ENCODE peak calls at places on chromosome 6, in seven cellular contexts. One of them, this sample, is unnamed.

GRCh38 chr6:152651986-152652385 is 14.8 kb upstream of the SYNE1 start:
- DNase-seq in fibroblast of lung: no peak
- DNase-seq in tibial nerve: no peak
- DNase-seq in brain microvascular endothelial cell: no peak
- DNase-seq in nephron progenitor cell: no peak
- DNase-seq in transverse colon: no peak
- DNase-seq in Calu3: no peak
- DNase-seq in this sample: no peak

GRCh38 chr6:92126088-92126487 is 1293.3 kb downstream of the EPHA7 start:
- DNase-seq in fibroblast of lung: no peak
- DNase-seq in tibial nerve: no peak
- DNase-seq in brain microvascular endothelial cell: no peak
- DNase-seq in nephron progenitor cell: no peak
- DNase-seq in transverse colon: no peak
- DNase-seq in Calu3: peak
- DNase-seq in this sample: no peak

GRCh38 chr6:87184762-87185250 is 29.4 kb downstream of the ZNF292 start:
- DNase-seq in fibroblast of lung: no peak
- DNase-seq in tibial nerve: no peak
- DNase-seq in brain microvascular endothelial cell: no peak
- DNase-seq in nephron progenitor cell: no peak
- DNase-seq in transverse colon: no peak
- DNase-seq in Calu3: no peak
- DNase-seq in this sample: no peak

GRCh38 chr6:170146640-170147039 is 144.2 kb downstream of the DLL1 start:
- DNase-seq in fibroblast of lung: no peak
- DNase-seq in tibial nerve: no peak
- DNase-seq in brain microvascular endothelial cell: no peak
- DNase-seq in nephron progenitor cell: no peak
- DNase-seq in transverse colon: no peak
- DNase-seq in Calu3: no peak
- DNase-seq in this sample: no peak

GRCh38 chr6:2630891-2631458 is 119.7 kb downstream of the MYLK4 start:
- DNase-seq in fibroblast of lung: peak
- DNase-seq in tibial nerve: no peak
- DNase-seq in brain microvascular endothelial cell: peak
- DNase-seq in nephron progenitor cell: no peak
- DNase-seq in transverse colon: no peak
- DNase-seq in Calu3: no peak
- DNase-seq in this sample: no peak

GRCh38 chr6:151962246-151962846 is 154.9 kb downstream of the ESR1 start:
- DNase-seq in fibroblast of lung: no peak
- DNase-seq in tibial nerve: no peak
- DNase-seq in brain microvascular endothelial cell: peak
- DNase-seq in nephron progenitor cell: no peak
- DNase-seq in transverse colon: no peak
- DNase-seq in Calu3: peak
- DNase-seq in this sample: no peak

GRCh38 chr6:9101920-9102319 is 666.6 kb upstream of the SLC35B3 start:
- DNase-seq in fibroblast of lung: no peak
- DNase-seq in tibial nerve: no peak
- DNase-seq in brain microvascular endothelial cell: no peak
- DNase-seq in nephron progenitor cell: no peak
- DNase-seq in transverse colon: no peak
- DNase-seq in Calu3: no peak
- DNase-seq in this sample: no peak

GRCh38 chr6:168603234-168603633 is 162.2 kb downstream of the SMOC2 start:
- DNase-seq in fibroblast of lung: no peak
- DNase-seq in tibial nerve: no peak
- DNase-seq in brain microvascular endothelial cell: no peak
- DNase-seq in nephron progenitor cell: no peak
- DNase-seq in transverse colon: no peak
- DNase-seq in Calu3: no peak
- DNase-seq in this sample: no peak

GRCh38 chr6:72413884-72414283 is 208.0 kb upstream of the KCNQ5 start:
- DNase-seq in fibroblast of lung: no peak
- DNase-seq in tibial nerve: no peak
- DNase-seq in brain microvascular endothelial cell: no peak
- DNase-seq in nephron progenitor cell: no peak
- DNase-seq in transverse colon: peak
- DNase-seq in Calu3: peak
- DNase-seq in this sample: no peak

GRCh38 chr6:169975286-169975685 is 223.9 kb downstream of the ERMARD start:
- DNase-seq in fibroblast of lung: no peak
- DNase-seq in tibial nerve: no peak
- DNase-seq in brain microvascular endothelial cell: no peak
- DNase-seq in nephron progenitor cell: no peak
- DNase-seq in transverse colon: peak
- DNase-seq in Calu3: no peak
- DNase-seq in this sample: no peak

GRCh38 chr6:17707371-17707651 is 586 bp upstream of the NUP153 start:
- DNase-seq in fibroblast of lung: no peak
- DNase-seq in tibial nerve: no peak
- DNase-seq in brain microvascular endothelial cell: no peak
- DNase-seq in nephron progenitor cell: no peak
- DNase-seq in transverse colon: no peak
- DNase-seq in Calu3: no peak
- DNase-seq in this sample: no peak

GRCh38 chr6:45895569-45895968 is 120.1 kb downstream of the CLIC5 start:
- DNase-seq in fibroblast of lung: no peak
- DNase-seq in tibial nerve: no peak
- DNase-seq in brain microvascular endothelial cell: no peak
- DNase-seq in nephron progenitor cell: no peak
- DNase-seq in transverse colon: no peak
- DNase-seq in Calu3: no peak
- DNase-seq in this sample: no peak

GRCh38 chr6:10429638-10430427 is 15.0 kb upstream of the TFAP2A start:
- DNase-seq in fibroblast of lung: peak
- DNase-seq in tibial nerve: no peak
- DNase-seq in brain microvascular endothelial cell: peak
- DNase-seq in nephron progenitor cell: no peak
- DNase-seq in transverse colon: no peak
- DNase-seq in Calu3: peak
- DNase-seq in this sample: no peak

GRCh38 chr6:42899871-42900270 is 16.0 kb upstream of the PTCRA start:
- DNase-seq in fibroblast of lung: no peak
- DNase-seq in tibial nerve: no peak
- DNase-seq in brain microvascular endothelial cell: no peak
- DNase-seq in nephron progenitor cell: no peak
- DNase-seq in transverse colon: no peak
- DNase-seq in Calu3: no peak
- DNase-seq in this sample: no peak

GRCh38 chr6:16239090-16239797 is 857 bp downstream of the GMPR start:
- DNase-seq in fibroblast of lung: peak
- DNase-seq in tibial nerve: peak
- DNase-seq in brain microvascular endothelial cell: peak
- DNase-seq in nephron progenitor cell: peak
- DNase-seq in transverse colon: peak
- DNase-seq in Calu3: peak
- DNase-seq in this sample: no peak

GRCh38 chr6:26327450-26328264 is 37.3 kb upstream of the BTN3A2 start:
- DNase-seq in fibroblast of lung: peak
- DNase-seq in tibial nerve: no peak
- DNase-seq in brain microvascular endothelial cell: peak
- DNase-seq in nephron progenitor cell: peak
- DNase-seq in transverse colon: peak
- DNase-seq in Calu3: peak
- DNase-seq in this sample: peak

GRCh38 chr6:45884336-45884735 is 131.3 kb downstream of the CLIC5 start:
- DNase-seq in fibroblast of lung: no peak
- DNase-seq in tibial nerve: no peak
- DNase-seq in brain microvascular endothelial cell: no peak
- DNase-seq in nephron progenitor cell: no peak
- DNase-seq in transverse colon: no peak
- DNase-seq in Calu3: no peak
- DNase-seq in this sample: no peak

GRCh38 chr6:14734416-14735340 is 511.2 kb upstream of the JARID2 start:
- DNase-seq in fibroblast of lung: peak
- DNase-seq in tibial nerve: no peak
- DNase-seq in brain microvascular endothelial cell: peak
- DNase-seq in nephron progenitor cell: no peak
- DNase-seq in transverse colon: no peak
- DNase-seq in Calu3: no peak
- DNase-seq in this sample: no peak

GRCh38 chr6:133646021-133646682 is 242.8 kb upstream of the TCF21 start:
- DNase-seq in fibroblast of lung: peak
- DNase-seq in tibial nerve: no peak
- DNase-seq in brain microvascular endothelial cell: peak
- DNase-seq in nephron progenitor cell: no peak
- DNase-seq in transverse colon: no peak
- DNase-seq in Calu3: peak
- DNase-seq in this sample: no peak

GRCh38 chr6:169829786-169830185 is 78.4 kb downstream of the ERMARD start:
- DNase-seq in fibroblast of lung: no peak
- DNase-seq in tibial nerve: no peak
- DNase-seq in brain microvascular endothelial cell: no peak
- DNase-seq in nephron progenitor cell: no peak
- DNase-seq in transverse colon: no peak
- DNase-seq in Calu3: no peak
- DNase-seq in this sample: peak

GRCh38 chr6:129672345-129672691 is 37.7 kb downstream of the ARHGAP18 start:
- DNase-seq in fibroblast of lung: no peak
- DNase-seq in tibial nerve: no peak
- DNase-seq in brain microvascular endothelial cell: no peak
- DNase-seq in nephron progenitor cell: no peak
- DNase-seq in transverse colon: no peak
- DNase-seq in Calu3: no peak
- DNase-seq in this sample: no peak

GRCh38 chr6:37608587-37608986 is 89.1 kb downstream of the MDGA1 start:
- DNase-seq in fibroblast of lung: no peak
- DNase-seq in tibial nerve: no peak
- DNase-seq in brain microvascular endothelial cell: no peak
- DNase-seq in nephron progenitor cell: no peak
- DNase-seq in transverse colon: no peak
- DNase-seq in Calu3: no peak
- DNase-seq in this sample: no peak

GRCh38 chr6:46044876-46045617 is 29.4 kb upstream of the CLIC5 start:
- DNase-seq in fibroblast of lung: peak
- DNase-seq in tibial nerve: peak
- DNase-seq in brain microvascular endothelial cell: peak
- DNase-seq in nephron progenitor cell: no peak
- DNase-seq in transverse colon: no peak
- DNase-seq in Calu3: peak
- DNase-seq in this sample: no peak

DNA sequence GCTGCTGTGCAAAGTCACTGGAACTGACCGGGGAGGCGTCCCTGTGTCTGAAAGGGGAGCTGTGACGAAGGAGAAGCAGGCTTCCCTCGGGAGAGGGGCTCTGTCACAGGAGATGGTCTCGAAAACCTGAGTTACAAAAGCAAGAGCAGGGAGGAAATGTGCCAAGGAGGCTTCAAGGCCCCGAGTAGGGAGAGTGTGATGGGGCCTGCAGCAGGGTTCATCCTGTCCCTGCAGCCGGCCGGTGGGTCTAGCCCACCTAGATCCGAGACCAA is 16.7 kb downstream of the DYNLT1 start:
- DNase-seq in fibroblast of lung: no peak
- DNase-seq in tibial nerve: no peak
- DNase-seq in brain microvascular endothelial cell: no peak
- DNase-seq in nephron progenitor cell: no peak
- DNase-seq in transverse colon: no peak
- DNase-seq in Calu3: no peak
- DNase-seq in this sample: no peak
- TF ChIP-seq CTCF in fibroblast of lung: no peak
- TF ChIP-seq CTCF in tibial nerve: no peak
- TF ChIP-seq CTCF in brain microvascular endothelial cell: no peak
- TF ChIP-seq CTCF in nephron progenitor cell: no peak
- TF ChIP-seq CTCF in transverse colon: no peak
- TF ChIP-seq CTCF in Calu3: no peak
- TF ChIP-seq CTCF in this sample: no peak

GRCh38 chr6:63858691-63859090 is 223.1 kb downstream of the PHF3 start:
- DNase-seq in fibroblast of lung: no peak
- DNase-seq in tibial nerve: no peak
- DNase-seq in brain microvascular endothelial cell: no peak
- DNase-seq in nephron progenitor cell: no peak
- DNase-seq in transverse colon: no peak
- DNase-seq in Calu3: no peak
- DNase-seq in this sample: no peak
- TF ChIP-seq CTCF in fibroblast of lung: no peak
- TF ChIP-seq CTCF in tibial nerve: no peak
- TF ChIP-seq CTCF in brain microvascular endothelial cell: no peak
- TF ChIP-seq CTCF in nephron progenitor cell: no peak
- TF ChIP-seq CTCF in transverse colon: no peak
- TF ChIP-seq CTCF in Calu3: no peak
- TF ChIP-seq CTCF in this sample: no peak

DNA sequence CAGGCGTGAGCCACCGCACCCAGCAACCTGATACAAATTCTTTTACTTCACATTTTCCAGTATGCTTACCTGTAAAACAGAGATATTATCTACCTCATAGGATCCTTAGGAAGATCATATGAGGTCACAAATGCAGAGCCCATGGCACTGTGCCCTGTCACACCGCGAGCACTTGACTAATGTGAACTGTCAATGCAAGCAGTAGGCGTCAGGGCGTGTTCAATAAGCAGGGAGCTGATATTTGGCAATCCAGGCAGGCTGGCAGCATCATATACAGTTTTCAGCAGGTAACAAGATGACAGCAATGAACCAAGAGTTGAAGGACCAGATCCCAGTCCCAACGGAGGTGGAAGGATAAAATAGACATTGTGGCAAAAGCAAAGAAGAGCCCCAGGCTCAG is 14.6 kb upstream of the ARID1B start:
- DNase-seq in fibroblast of lung: no peak
- DNase-seq in tibial nerve: no peak
- DNase-seq in brain microvascular endothelial cell: no peak
- DNase-seq in nephron progenitor cell: no peak
- DNase-seq in transverse colon: no peak
- DNase-seq in Calu3: no peak
- DNase-seq in this sample: no peak
- TF ChIP-seq CTCF in fibroblast of lung: no peak
- TF ChIP-seq CTCF in tibial nerve: no peak
- TF ChIP-seq CTCF in brain microvascular endothelial cell: no peak
- TF ChIP-seq CTCF in nephron progenitor cell: no peak
- TF ChIP-seq CTCF in transverse colon: no peak
- TF ChIP-seq CTCF in Calu3: no peak
- TF ChIP-seq CTCF in this sample: no peak

DNA sequence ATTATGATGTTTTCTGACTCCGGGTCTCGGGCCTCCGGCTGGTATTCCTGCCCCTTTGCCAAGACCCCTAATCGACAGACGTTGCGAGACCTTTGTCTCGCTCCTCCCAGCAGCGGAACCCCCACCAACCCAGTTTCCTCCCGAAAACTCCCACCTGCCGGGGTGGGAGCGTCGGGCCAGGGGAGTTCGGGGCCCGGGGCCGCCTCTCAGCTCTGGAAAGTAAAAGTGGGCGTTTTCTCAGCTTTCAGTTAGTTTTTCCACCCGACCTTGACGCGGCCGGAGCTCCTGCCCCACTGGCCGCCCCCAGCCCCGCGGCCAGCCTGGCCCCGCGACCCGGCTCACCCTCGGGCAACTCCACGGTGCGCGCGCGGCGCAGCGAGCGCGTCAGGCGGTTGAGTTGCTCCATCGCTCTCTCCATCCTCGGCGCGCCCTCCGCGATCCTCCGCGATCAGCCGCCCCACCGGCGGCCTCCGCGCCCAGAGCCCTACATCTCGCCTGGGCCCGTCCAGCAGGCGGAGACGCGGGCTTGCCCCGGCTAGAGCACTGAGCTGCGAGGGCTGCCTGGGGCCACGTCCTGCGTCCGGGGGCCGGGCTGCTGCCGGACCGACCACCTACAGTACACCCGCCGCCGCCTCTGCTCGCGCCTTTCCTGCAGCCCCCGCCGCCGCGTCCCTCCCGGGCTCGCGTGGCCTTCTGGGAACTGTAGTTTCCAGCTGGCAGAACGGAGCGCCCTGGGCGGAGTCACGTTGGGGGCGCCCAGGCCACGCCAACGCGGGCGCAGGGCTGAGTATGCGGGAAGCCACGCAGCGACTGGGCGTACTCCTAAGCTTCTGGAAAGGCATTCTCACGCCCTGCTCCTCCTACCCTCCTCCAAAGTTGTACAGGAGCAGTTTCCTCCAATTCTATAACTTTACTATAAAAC is at the start of gene HACE1:
- DNase-seq in fibroblast of lung: peak
- DNase-seq in tibial nerve: peak
- DNase-seq in brain microvascular endothelial cell: peak
- DNase-seq in nephron progenitor cell: peak
- DNase-seq in transverse colon: peak
- DNase-seq in Calu3: peak
- DNase-seq in this sample: peak
- TF ChIP-seq CTCF in fibroblast of lung: no peak
- TF ChIP-seq CTCF in tibial nerve: peak
- TF ChIP-seq CTCF in brain microvascular endothelial cell: peak
- TF ChIP-seq CTCF in nephron progenitor cell: no peak
- TF ChIP-seq CTCF in transverse colon: peak
- TF ChIP-seq CTCF in Calu3: no peak
- TF ChIP-seq CTCF in this sample: peak

This sample was measured in progenitor cell of endocrine pancreas.